ENCODE peak calls at places on chromosomes 12 and 14, in five cellular contexts. Z, R, M, I and H are unnamed samples.

GRCh38 chr12:4271433-4272013 is 2.0 kb upstream of the CCND2 start:
- DNase-seq in R (peak; percentile 39), M (peak; percentile 50), Z (no peak), I (peak; percentile 59), H (no peak)

GRCh38 chr12:88371416-88372183 is 208.7 kb downstream of the KITLG start:
- DNase-seq in I (no peak), M (no peak), R (peak; percentile 89), Z (no peak), H (peak; percentile 9)

GRCh38 chr14:94041551-94042346 is 15.6 kb downstream of the OTUB2 start:
- DNase-seq in R (peak; percentile 89), I (no peak), M (no peak), Z (no peak), H (no peak)

GRCh38 chr12:14567311-14568195 is at the start of gene PLBD1:
- DNase-seq in R (peak; percentile 50), M (peak; percentile 88), I (no peak), Z (no peak), H (peak; percentile 44)

GRCh38 chr12:131101006-131101405 is 147.3 kb downstream of the ADGRD1 start:
- DNase-seq in Z (no peak), I (no peak), M (no peak), R (no peak), H (no peak)

GRCh38 chr12:52155048-52155868 is 36.6 kb downstream of the KRT80 start:
- DNase-seq in I (no peak), Z (no peak), R (peak; percentile 68), M (no peak), H (peak; percentile 52)

GRCh38 chr14:75092698-75093097 is 23.3 kb downstream of the ZC2HC1C start:
- DNase-seq in I (no peak), M (peak; percentile 22), Z (no peak), R (no peak), H (no peak)

GRCh38 chr12:12219664-12220063 is 47.2 kb downstream of the LRP6 start:
- DNase-seq in Z (no peak), I (no peak), M (no peak), R (no peak), H (no peak)

GRCh38 chr12:121740847-121741246 is 28.3 kb downstream of the TMEM120B start:
- DNase-seq in M (no peak), Z (no peak), I (no peak), R (no peak), H (no peak)

DNA sequence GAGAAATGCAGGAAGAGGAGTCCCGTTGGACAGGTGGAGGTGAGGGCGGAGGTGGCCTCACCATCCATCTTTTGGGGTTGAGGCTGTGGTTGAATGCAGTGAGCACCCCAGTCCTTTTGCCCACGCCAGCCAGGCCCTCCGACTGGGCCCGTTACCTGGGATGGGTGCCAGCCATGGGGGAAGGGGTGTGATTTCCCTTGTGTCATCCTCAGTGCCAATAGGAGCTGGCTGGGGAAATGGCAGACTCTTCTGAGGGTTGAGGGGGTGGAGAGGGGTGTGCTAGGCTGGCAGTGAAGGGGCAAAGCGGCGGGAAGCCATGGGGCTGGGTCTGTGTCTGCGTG is 9.6 kb downstream of the KCNH3 start:
- DNase-seq in R (no peak), Z (no peak), M (no peak), I (no peak), H (no peak)
- H3K4me3 ChIP-seq in R (peak overlapping the region; percentile 46), Z (no peak overlapping the region), M (peak overlapping the region; percentile 64), I (peak overlapping the region; percentile 22), H (no peak overlapping the region)

GRCh38 chr14:61918998-61919397 is 156.8 kb downstream of the SNAPC1 start:
- DNase-seq in M (no peak), R (no peak), I (no peak), Z (no peak), H (no peak)
- H3K27me3 ChIP-seq in M (no peaks in the 10 kb centered on the region), R (peaks cover 18% of the 10 kb centered on the region), I (no peaks in the 10 kb centered on the region), Z (peaks cover 52% of the 10 kb centered on the region), H (no peaks in the 10 kb centered on the region)

DNA sequence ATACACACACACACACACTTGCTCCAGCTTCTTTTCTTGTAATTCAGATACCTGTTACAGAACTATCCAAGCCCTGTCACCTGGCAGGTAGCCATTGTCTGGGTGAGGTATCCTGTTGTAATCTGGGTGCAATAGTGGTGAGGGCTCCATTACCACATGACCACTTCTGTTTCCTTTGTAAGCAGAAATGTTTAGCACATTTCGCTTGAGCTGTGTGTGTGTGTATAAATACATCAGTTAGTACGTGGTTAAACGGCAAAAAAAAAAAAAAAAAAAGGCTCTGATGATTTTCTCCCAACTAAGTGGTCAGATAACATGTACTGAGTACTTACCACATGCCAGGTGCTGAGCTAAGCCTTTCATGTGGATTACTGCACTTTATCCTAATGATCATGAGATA is 129.3 kb upstream of the SSTR1 start:
- DNase-seq in I (peak; percentile 25), Z (no peak), M (no peak), R (no peak), H (peak; percentile 17)
- TF ChIP-seq EZH2phosphoT487 in I (no peak), Z (no peak), M (no peak), R (no peak), H (no peak)

DNA sequence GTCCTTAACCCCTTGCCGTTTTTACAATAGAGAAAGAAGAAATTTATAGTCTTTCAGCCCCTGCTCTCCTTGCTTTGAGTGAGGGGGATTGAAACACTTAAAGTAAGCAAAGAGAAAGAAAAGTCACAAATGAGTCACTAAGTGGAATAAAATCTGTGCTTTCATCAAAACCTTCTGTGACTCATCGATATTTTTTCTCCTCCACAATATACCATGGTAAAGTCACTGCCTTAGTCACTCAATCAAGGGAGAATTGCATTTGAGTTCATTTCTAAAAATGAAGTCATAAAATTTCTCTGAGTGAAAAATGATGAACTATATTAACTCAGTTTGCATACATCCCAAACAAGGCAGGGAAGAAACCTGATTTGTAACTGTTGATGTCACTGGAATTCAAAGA is 470.3 kb downstream of the FOXG1 start:
- DNase-seq in I (no peak), Z (no peak), M (no peak), R (peak; percentile 92), H (peak; percentile 91)
- H3K4me3 ChIP-seq in I (no peak overlapping the region), Z (no peak overlapping the region), M (no peak overlapping the region), R (peak overlapping the region; percentile 44), H (peak overlapping the region; percentile 25)

DNA sequence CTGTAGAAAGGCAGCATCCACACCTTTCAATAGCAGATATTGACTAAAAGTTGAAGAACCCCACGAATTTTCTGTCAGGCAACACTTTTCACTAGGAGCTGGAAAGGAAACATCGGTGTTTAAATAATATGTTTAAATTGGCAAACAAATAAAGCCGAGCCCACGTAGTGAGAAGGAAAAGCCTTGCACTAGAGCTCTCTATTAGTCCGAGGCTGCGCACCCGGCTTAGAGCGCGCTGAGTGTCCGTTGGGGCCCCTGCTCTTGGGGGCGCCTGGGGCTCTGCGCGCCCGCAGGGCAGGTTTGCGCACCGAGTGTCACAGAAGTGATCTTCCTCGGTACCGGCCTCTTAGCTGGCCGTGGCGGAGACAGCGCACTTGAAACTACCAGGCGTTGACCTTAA is 6.4 kb downstream of the TTC6 start:
- DNase-seq in Z (no peak), I (no peak), M (peak; percentile 34), R (no peak), H (no peak)
- H3K27me3 ChIP-seq in Z (peaks cover 21% of the 10 kb centered on the region), I (no peaks in the 10 kb centered on the region), M (peaks cover 100% of the 10 kb centered on the region), R (peaks cover 97% of the 10 kb centered on the region), H (no peaks in the 10 kb centered on the region)

GRCh38 chr12:1918875-1919236 is 404 bp upstream of the CACNA2D4 start:
- DNase-seq in I (no peak), R (no peak), M (no peak), Z (no peak), H (no peak)
- TF ChIP-seq EZH2phosphoT487 in I (no peak), R (no peak), M (no peak), Z (no peak), H (no peak)

DNA sequence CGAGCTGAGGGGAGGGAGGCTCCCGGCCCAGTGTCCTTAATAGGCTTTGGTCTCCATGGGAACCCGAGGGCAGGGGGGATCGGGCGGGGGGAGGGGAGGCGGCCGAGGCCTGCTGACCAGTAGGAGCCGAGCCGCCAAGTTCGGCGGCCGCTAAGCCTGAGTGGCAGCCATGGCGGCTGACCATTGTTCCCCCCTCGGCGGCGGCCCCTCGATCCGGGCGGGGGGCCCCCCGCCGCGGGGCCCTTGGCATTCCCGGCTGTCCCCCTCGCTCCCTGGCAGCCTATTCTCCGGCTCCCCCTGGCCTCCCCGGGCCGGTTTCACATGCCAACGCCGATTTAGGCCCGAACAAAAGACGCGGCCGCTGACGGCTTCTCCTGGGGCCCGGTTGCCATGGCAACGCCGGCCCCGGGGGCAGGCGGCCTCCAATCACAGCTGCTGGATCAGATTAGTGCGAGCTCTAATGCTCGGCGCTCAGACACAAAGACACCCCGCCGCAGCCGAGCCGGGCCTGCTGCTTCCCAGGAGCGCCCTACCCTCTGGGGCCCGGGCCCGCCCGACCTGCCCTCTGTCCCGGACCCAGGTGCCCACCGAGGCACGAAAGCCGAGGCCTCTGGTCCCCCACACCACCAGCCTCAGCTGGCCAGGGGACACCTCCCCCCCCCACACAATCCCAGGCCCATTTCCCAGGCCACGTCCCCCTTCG is 7.3 kb downstream of the MSI1 start:
- DNase-seq in R (peak; percentile 77), I (no peak), Z (no peak), M (peak; percentile 97), H (no peak)
- H3K4me3 ChIP-seq in R (peak overlapping the region; percentile 59), I (no peak overlapping the region), Z (no peak overlapping the region), M (peak overlapping the region; percentile 74), H (no peak overlapping the region)

GRCh38 chr14:77924392-77924948 is 124.6 kb downstream of the ADCK1 start:
- DNase-seq in M (no peak), Z (no peak), R (no peak), I (no peak), H (no peak)

GRCh38 chr14:77931441-77931840 is 131.5 kb downstream of the ADCK1 start:
- DNase-seq in I (no peak), M (no peak), Z (no peak), R (no peak), H (no peak)

GRCh38 chr14:77921820-77922219 is 121.9 kb downstream of the ADCK1 start:
- DNase-seq in I (no peak), R (no peak), Z (no peak), M (no peak), H (no peak)

GRCh38 chr14:77923131-77923933 is 123.4 kb downstream of the ADCK1 start:
- DNase-seq in Z (no peak), R (no peak), M (no peak), I (no peak), H (no peak)

DNA sequence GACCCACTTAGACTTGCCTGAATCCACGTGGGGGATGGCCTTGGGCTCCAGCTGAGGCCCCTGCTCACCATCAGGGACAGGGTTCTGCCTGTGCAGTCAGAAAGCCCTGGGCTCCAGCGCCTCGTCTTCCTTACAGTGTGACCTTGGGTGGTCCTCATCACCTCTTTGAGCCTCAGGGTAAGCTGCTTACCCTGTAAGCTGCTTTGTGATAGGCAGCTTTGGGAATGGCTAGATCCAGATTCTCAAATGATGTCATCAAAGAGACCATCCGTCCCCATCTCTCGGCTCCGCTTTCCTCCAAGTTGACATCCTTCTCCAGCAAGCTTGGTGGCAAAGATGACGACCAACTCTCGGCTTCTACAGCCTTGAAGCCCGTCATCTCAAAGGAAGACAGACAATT is 127.0 kb downstream of the ADCK1 start:
- DNase-seq in R (no peak), Z (no peak), I (no peak), M (no peak), H (no peak)
- H3K27me3 ChIP-seq in R (no peaks in the 10 kb centered on the region), Z (no peaks in the 10 kb centered on the region), I (no peaks in the 10 kb centered on the region), M (no peaks in the 10 kb centered on the region), H (no peaks in the 10 kb centered on the region)